ENCODE peak calls at places on chromosomes 7 and 10, in five cellular contexts. W, N, H, Z and X are unnamed samples.

GRCh38 chr7:128453836-128454804 is 1.6 kb upstream of the HILPDA start:
- DNase-seq in N (no peak), H (no peak), W (peak; percentile 77), Z (no peak), X (no peak)

GRCh38 chr10:78494179-78494578 is 460.5 kb downstream of the RPS24 start:
- DNase-seq in Z (no peak), W (no peak), H (no peak), N (no peak), X (no peak)

GRCh38 chr7:37445800-37446199 is 2.9 kb downstream of the ELMO1 start:
- DNase-seq in H (no peak), Z (no peak), N (no peak), W (no peak), X (no peak)

GRCh38 chr7:47945261-47946015 is 2.8 kb downstream of the PKD1L1 start:
- DNase-seq in N (peak; percentile 30), W (peak; percentile 89), Z (peak; percentile 65), H (peak; percentile 49), X (peak; percentile 61)

GRCh38 chr10:115861455-115861854 is 411.6 kb downstream of the GFRA1 start:
- DNase-seq in W (no peak), N (no peak), H (no peak), Z (no peak), X (no peak)

GRCh38 chr7:71019703-71020102 is 112.2 kb upstream of the GALNT17 start:
- DNase-seq in W (no peak), Z (no peak), N (no peak), H (no peak), X (no peak)

GRCh38 chr10:109982123-109982522 is 25.7 kb upstream of the ADD3 start:
- DNase-seq in N (no peak), H (no peak), W (no peak), Z (no peak), X (no peak)

GRCh38 chr7:55306331-55306730 is 58.8 kb upstream of the LANCL2 start:
- DNase-seq in H (no peak), Z (no peak), W (no peak), N (no peak), X (no peak)

GRCh38 chr7:116511552-116512523 is 12.3 kb downstream of the CAV2 start:
- DNase-seq in W (no peak), N (peak; percentile 19), H (no peak), Z (no peak), X (peak; percentile 45)

GRCh38 chr10:89235073-89235798 is 16.3 kb downstream of the LIPA start:
- DNase-seq in N (no peak), Z (no peak), H (no peak), W (peak; percentile 51), X (no peak)

GRCh38 chr7:75565129-75565528 is 73.0 kb downstream of the SPDYE5 start:
- DNase-seq in W (no peak), N (no peak), Z (no peak), H (no peak), X (peak; percentile 99)

GRCh38 chr10:20768849-20769248 is 128.3 kb downstream of the NEBL start:
- DNase-seq in N (peak; percentile 20), H (no peak), W (no peak), Z (no peak), X (peak; percentile 39)

GRCh38 chr7:1555813-1556540 is at the start of gene TMEM184A:
- DNase-seq in N (peak; percentile 44), H (no peak), Z (no peak), W (no peak), X (peak; percentile 99)

GRCh38 chr10:43249151-43249961 is 17.5 kb downstream of the RASGEF1A start:
- DNase-seq in W (peak; percentile 6), Z (no peak), H (no peak), N (no peak), X (no peak)

GRCh38 chr7:103915958-103916357 is 73.5 kb downstream of the RELN start:
- DNase-seq in W (no peak), N (no peak), Z (no peak), H (no peak), X (no peak)

GRCh38 chr10:131088619-131089018 is 222.9 kb downstream of the TCERG1L start:
- DNase-seq in N (no peak), H (no peak), Z (no peak), W (no peak), X (no peak)

GRCh38 chr10:117734626-117735405 is 192.3 kb downstream of the EMX2 start:
- DNase-seq in W (no peak), N (peak; percentile 67), H (no peak), Z (no peak), X (no peak)

GRCh38 chr7:70266186-70266585 is 667.9 kb downstream of the AUTS2 start:
- DNase-seq in N (no peak), W (no peak), H (no peak), Z (no peak), X (no peak)

GRCh38 chr10:1420663-1421362 is 316.5 kb downstream of the ADARB2 start:
- DNase-seq in H (peak; percentile 13), N (peak; percentile 83), Z (peak; percentile 55), W (peak; percentile 30), X (no peak)